ENCODE peak calls at places on chromosomes 4 and X, in eight cellular contexts. I is stimulated activated CD8-positive, alpha-beta memory T cell treated with anti-CD3 and anti-CD28 coated beads, Interleukin-4, amount 100 ng/mL, for 24 hours; Y is SK-N-SH; S is mucosa of descending colon; P is tibial nerve; C is germinal center; T is activated CD4-positive, CD25-positive, alpha-beta regulatory T cell treated with anti-CD3 and anti-CD28 coated beads, Interleukin-2, amount 50 U/mL, for 72 hours; Z is GM18507. Q is an unnamed sample.
A peak's percentile ranks its signal among the peaks of the same experiment; 100 is the strongest.

GRCh38 chr4:1857931-1858330 is 2.0 kb upstream of the LETM1 start:
- DNase-seq in I (no peak), Y (no peak), S (no peak), P (no peak), C (no peak), T (no peak), Z (no peak), Q (no peak)

GRCh38 chr4:141573678-141574077 is 62.7 kb upstream of the IL15 start:
- DNase-seq in I (no peak), Y (no peak), S (no peak), P (no peak), C (no peak), T (no peak), Z (no peak), Q (no peak)

GRCh38 chr4:33054161-33054560 is 2334.0 kb downstream of the PCDH7 start:
- DNase-seq in I (no peak), Y (no peak), S (no peak), P (no peak), C (no peak), T (no peak), Z (no peak), Q (no peak)

GRCh38 chr4:93480452-93480851 is 348.1 kb upstream of the ATOH1 start:
- DNase-seq in I (no peak), Y (no peak), S (no peak), P (no peak), C (no peak), T (no peak), Z (no peak), Q (no peak)

GRCh38 chrX:126847143-126847542 is 27.6 kb downstream of the PRR32 start:
- DNase-seq in I (no peak), Y (no peak), S (no peak), P (no peak), C (no peak), T (no peak), Z (no peak), Q (no peak)

GRCh38 chr4:119300072-119300387 is 21.9 kb downstream of the FABP2 start:
- DNase-seq in I (no peak), Y (peak; percentile 47), S (peak; percentile 61), P (no peak), C (no peak), T (no peak), Z (no peak), Q (no peak)

GRCh38 chr4:16884673-16885460 is 13.6 kb downstream of the LDB2 start:
- DNase-seq in I (no peak), Y (no peak), S (no peak), P (no peak), C (no peak), T (no peak), Z (no peak), Q (no peak)

GRCh38 chrX:73977542-73978169 is 326.3 kb upstream of the ZCCHC13 start:
- DNase-seq in I (no peak), Y (no peak), S (no peak), P (no peak), C (no peak), T (no peak), Z (no peak), Q (no peak)

GRCh38 chrX:12463052-12463451 is 324.8 kb downstream of the FRMPD4 start:
- DNase-seq in I (no peak), Y (no peak), S (no peak), P (no peak), C (no peak), T (no peak), Z (no peak), Q (no peak)

GRCh38 chr4:117327491-117327890 is 242.1 kb upstream of the TRAM1L1 start:
- DNase-seq in I (no peak), Y (no peak), S (no peak), P (no peak), C (no peak), T (no peak), Z (no peak), Q (no peak)

GRCh38 chr4:7854697-7855370 is 84.8 kb downstream of the AFAP1 start:
- DNase-seq in I (peak; percentile 18), Y (no peak), S (no peak), P (no peak), C (no peak), T (no peak), Z (no peak), Q (no peak)

GRCh38 chrX:27679281-27679680 is 89.1 kb downstream of the DCAF8L2 start:
- DNase-seq in I (no peak), Y (no peak), S (no peak), P (no peak), C (no peak), T (no peak), Z (no peak), Q (no peak)

GRCh38 chrX:111244238-111244750 is 26.0 kb downstream of the CAPN6 start:
- DNase-seq in I (no peak), Y (peak; percentile 50), S (no peak), P (no peak), C (no peak), T (no peak), Z (no peak), Q (peak; percentile 1)

GRCh38 chr4:80876810-80877209 is 153.7 kb upstream of the BMP3 start:
- DNase-seq in I (no peak), Y (no peak), S (no peak), P (no peak), C (peak; percentile 22), T (no peak), Z (no peak), Q (no peak)

GRCh38 chr4:25088342-25088952 is 57.7 kb upstream of the LGI2 start:
- DNase-seq in I (no peak), Y (peak; percentile 47), S (no peak), P (no peak), C (no peak), T (no peak), Z (no peak), Q (no peak)

GRCh38 chrX:97909245-97909644 is 1025.5 kb downstream of the RPA4 start:
- DNase-seq in I (no peak), Y (no peak), S (no peak), P (no peak), C (peak; percentile 9), T (no peak), Z (no peak), Q (no peak)

GRCh38 chr4:118865091-118865708 is 23.5 kb upstream of the SYNPO2 start:
- DNase-seq in I (no peak), Y (peak; percentile 62), S (no peak), P (no peak), C (peak; percentile 47), T (no peak), Z (no peak), Q (no peak)

GRCh38 chr4:125334936-125335335 is 20.2 kb downstream of the FAT4 start:
- DNase-seq in I (no peak), Y (no peak), S (no peak), P (no peak), C (no peak), T (no peak), Z (no peak), Q (no peak)

GRCh38 chrX:80648023-80648422 is 161.7 kb downstream of the BRWD3 start:
- DNase-seq in I (no peak), Y (peak; percentile 2), S (no peak), P (no peak), C (no peak), T (no peak), Z (no peak), Q (peak; percentile 5)

GRCh38 chr4:19051751-19052296 is 1030.3 kb upstream of the LCORL start:
- DNase-seq in I (no peak), Y (no peak), S (no peak), P (no peak), C (no peak), T (no peak), Z (no peak), Q (no peak)

GRCh38 chrX:46636223-46636622 is 62.7 kb downstream of the CHST7 start:
- DNase-seq in I (no peak), Y (no peak), S (no peak), P (no peak), C (no peak), T (no peak), Z (no peak), Q (no peak)

GRCh38 chrX:153723351-153724251 is 586 bp downstream of the BCAP31 start:
- DNase-seq in I (peak; percentile 48), Y (peak; percentile 68), S (peak; percentile 72), P (no peak), C (peak; percentile 58), T (peak; percentile 45), Z (no peak), Q (no peak)

GRCh38 chr4:119785963-119786362 is 157.4 kb upstream of the PDE5A start:
- DNase-seq in I (no peak), Y (no peak), S (no peak), P (no peak), C (no peak), T (no peak), Z (no peak), Q (no peak)

Q was measured in foreskin melanocyte.